ENCODE peak calls at places on chromosomes 16 and 17, in five cellular contexts. L, G, R, S and Y are unnamed samples.

GRCh38 chr17:64707077-64707591 is 45.0 kb upstream of the SMURF2 start:
- DNase-seq in L (no peak), G (peak), R (peak), S (no peak), Y (no peak)

GRCh38 chr17:10614536-10615155 is 42.5 kb downstream of the MYH3 start:
- DNase-seq in L (no peak), G (peak), R (peak), S (peak), Y (peak)

GRCh38 chr17:36816889-36817288 is 120.4 kb upstream of the LHX1 start:
- DNase-seq in L (no peak), G (no peak), R (no peak), S (no peak), Y (no peak)

GRCh38 chr16:88264641-88265285 is 118.0 kb upstream of the ZNF469 start:
- DNase-seq in L (peak), G (peak), R (peak), S (no peak), Y (no peak)

GRCh38 chr17:73998246-73999220 is 204.9 kb upstream of the RPL38 start:
- DNase-seq in L (peak), G (peak), R (peak), S (peak), Y (no peak)

GRCh38 chr16:75761111-75761510 is 34.8 kb upstream of the CPHXL start:
- DNase-seq in L (no peak), G (no peak), R (no peak), S (no peak), Y (no peak)

GRCh38 chr16:66840883-66841282 is 3.3 kb upstream of the CA7 start:
- DNase-seq in L (no peak), G (no peak), R (no peak), S (no peak), Y (no peak)

GRCh38 chr16:9465150-9465549 is 373.7 kb downstream of the HAPSTR1 start:
- DNase-seq in L (no peak), G (no peak), R (no peak), S (no peak), Y (no peak)

GRCh38 chr17:64281962-64282752 is 19.1 kb upstream of the TEX2 start:
- DNase-seq in L (peak), G (peak), R (peak), S (peak), Y (peak)